ENCODE peak calls at places on chromosomes 7 and 10, in six cellular contexts. One of them, this sample, is unnamed.

GRCh38 chr7:25118048-25118753 is 6.9 kb downstream of the CYCS start:
- DNase-seq in MM.1S: no peak
- DNase-seq in PC-3: no peak
- DNase-seq in GM23248: no peak
- DNase-seq in SK-N-SH: no peak
- DNase-seq in HCT116: no peak
- DNase-seq in this sample: no peak

GRCh38 chr10:128934492-128934891 is 532.5 kb upstream of the MGMT start:
- DNase-seq in MM.1S: peak
- DNase-seq in PC-3: no peak
- DNase-seq in GM23248: no peak
- DNase-seq in SK-N-SH: no peak
- DNase-seq in HCT116: no peak
- DNase-seq in this sample: no peak

GRCh38 chr7:78095549-78095948 is 297.0 kb downstream of the PHTF2 start:
- DNase-seq in MM.1S: no peak
- DNase-seq in PC-3: no peak
- DNase-seq in GM23248: peak
- DNase-seq in SK-N-SH: no peak
- DNase-seq in HCT116: no peak
- DNase-seq in this sample: no peak

GRCh38 chr10:68231106-68231901 is 609 bp downstream of the ATOH7 start:
- DNase-seq in MM.1S: peak
- DNase-seq in PC-3: peak
- DNase-seq in GM23248: peak
- DNase-seq in SK-N-SH: peak
- DNase-seq in HCT116: peak
- DNase-seq in this sample: peak

GRCh38 chr7:95886501-95887090 is 114.2 kb downstream of the DYNC1I1 start:
- DNase-seq in MM.1S: no peak
- DNase-seq in PC-3: peak
- DNase-seq in GM23248: peak
- DNase-seq in SK-N-SH: no peak
- DNase-seq in HCT116: no peak
- DNase-seq in this sample: no peak

GRCh38 chr7:66054063-66054462 is 21.6 kb upstream of the ASL start:
- DNase-seq in MM.1S: no peak
- DNase-seq in PC-3: no peak
- DNase-seq in GM23248: no peak
- DNase-seq in SK-N-SH: no peak
- DNase-seq in HCT116: no peak
- DNase-seq in this sample: no peak

GRCh38 chr10:3763035-3763456 is 22.0 kb downstream of the KLF6 start:
- DNase-seq in MM.1S: no peak
- DNase-seq in PC-3: peak
- DNase-seq in GM23248: peak
- DNase-seq in SK-N-SH: no peak
- DNase-seq in HCT116: peak
- DNase-seq in this sample: no peak

GRCh38 chr7:1704326-1705241 is 34.5 kb downstream of the ELFN1 start:
- DNase-seq in MM.1S: no peak
- DNase-seq in PC-3: no peak
- DNase-seq in GM23248: no peak
- DNase-seq in SK-N-SH: peak
- DNase-seq in HCT116: no peak
- DNase-seq in this sample: no peak

GRCh38 chr10:76091821-76092394 is 660.5 kb downstream of the LRMDA start:
- DNase-seq in MM.1S: no peak
- DNase-seq in PC-3: no peak
- DNase-seq in GM23248: no peak
- DNase-seq in SK-N-SH: no peak
- DNase-seq in HCT116: no peak
- DNase-seq in this sample: no peak

GRCh38 chr7:26440253-26440992 is 148.8 kb downstream of the SNX10 start:
- DNase-seq in MM.1S: no peak
- DNase-seq in PC-3: no peak
- DNase-seq in GM23248: no peak
- DNase-seq in SK-N-SH: no peak
- DNase-seq in HCT116: no peak
- DNase-seq in this sample: no peak

GRCh38 chr7:146956323-146956722 is 839.7 kb downstream of the CNTNAP2 start:
- DNase-seq in MM.1S: no peak
- DNase-seq in PC-3: no peak
- DNase-seq in GM23248: no peak
- DNase-seq in SK-N-SH: no peak
- DNase-seq in HCT116: no peak
- DNase-seq in this sample: no peak

GRCh38 chr10:84267503-84268126 is 22.8 kb downstream of the RGR start:
- DNase-seq in MM.1S: no peak
- DNase-seq in PC-3: peak
- DNase-seq in GM23248: peak
- DNase-seq in SK-N-SH: no peak
- DNase-seq in HCT116: peak
- DNase-seq in this sample: peak

GRCh38 chr10:97333351-97333600 is 1.3 kb downstream of the FRAT2 start:
- DNase-seq in MM.1S: no peak
- DNase-seq in PC-3: no peak
- DNase-seq in GM23248: peak
- DNase-seq in SK-N-SH: peak
- DNase-seq in HCT116: no peak
- DNase-seq in this sample: peak

GRCh38 chr7:80859272-80859970 is 59.4 kb downstream of the SEMA3C start:
- DNase-seq in MM.1S: no peak
- DNase-seq in PC-3: no peak
- DNase-seq in GM23248: peak
- DNase-seq in SK-N-SH: no peak
- DNase-seq in HCT116: no peak
- DNase-seq in this sample: peak

GRCh38 chr7:75719626-75720025 is 19.1 kb downstream of the HIP1 start:
- DNase-seq in MM.1S: no peak
- DNase-seq in PC-3: no peak
- DNase-seq in GM23248: no peak
- DNase-seq in SK-N-SH: no peak
- DNase-seq in HCT116: no peak
- DNase-seq in this sample: no peak

GRCh38 chr7:75716992-75717626 is 21.6 kb downstream of the HIP1 start:
- DNase-seq in MM.1S: no peak
- DNase-seq in PC-3: peak
- DNase-seq in GM23248: peak
- DNase-seq in SK-N-SH: no peak
- DNase-seq in HCT116: peak
- DNase-seq in this sample: no peak

GRCh38 chr7:75712517-75713361 is 26.0 kb downstream of the HIP1 start:
- DNase-seq in MM.1S: no peak
- DNase-seq in PC-3: no peak
- DNase-seq in GM23248: no peak
- DNase-seq in SK-N-SH: no peak
- DNase-seq in HCT116: no peak
- DNase-seq in this sample: no peak

GRCh38 chr7:75718390-75719031 is 20.2 kb downstream of the HIP1 start:
- DNase-seq in MM.1S: no peak
- DNase-seq in PC-3: no peak
- DNase-seq in GM23248: no peak
- DNase-seq in SK-N-SH: no peak
- DNase-seq in HCT116: no peak
- DNase-seq in this sample: no peak

GRCh38 chr7:75715864-75716263 is 22.9 kb downstream of the HIP1 start:
- DNase-seq in MM.1S: no peak
- DNase-seq in PC-3: no peak
- DNase-seq in GM23248: peak
- DNase-seq in SK-N-SH: no peak
- DNase-seq in HCT116: no peak
- DNase-seq in this sample: no peak
- TF ChIP-seq EZH2phosphoT487 in MM.1S: no peak
- TF ChIP-seq EZH2phosphoT487 in PC-3: no peak
- TF ChIP-seq EZH2phosphoT487 in GM23248: no peak
- TF ChIP-seq EZH2phosphoT487 in SK-N-SH: no peak
- TF ChIP-seq EZH2phosphoT487 in HCT116: no peak
- TF ChIP-seq EZH2phosphoT487 in this sample: no peak

DNA sequence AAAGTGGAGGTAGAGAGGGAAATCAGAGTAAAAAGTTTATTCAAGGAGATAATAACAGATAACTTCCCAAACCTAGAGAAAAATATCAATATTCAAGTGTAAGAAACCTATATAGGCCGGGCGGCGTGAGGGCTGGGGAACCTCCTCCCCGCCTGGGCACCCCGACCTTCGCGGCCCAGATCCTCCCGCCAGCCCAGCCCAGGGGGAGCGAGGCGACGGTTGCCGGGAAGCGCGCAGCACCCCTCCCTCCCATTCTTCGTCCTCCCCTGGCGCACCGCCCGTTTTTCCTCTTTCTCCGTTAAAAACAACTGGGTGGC is 32.4 kb upstream of the SFTPD start:
- DNase-seq in MM.1S: no peak
- DNase-seq in PC-3: no peak
- DNase-seq in GM23248: no peak
- DNase-seq in SK-N-SH: no peak
- DNase-seq in HCT116: no peak
- DNase-seq in this sample: no peak
- H3K9ac ChIP-seq in MM.1S: peak
- H3K9ac ChIP-seq in PC-3: peak
- H3K9ac ChIP-seq in GM23248: peak
- H3K9ac ChIP-seq in SK-N-SH: peak
- H3K9ac ChIP-seq in HCT116: peak
- H3K9ac ChIP-seq in this sample: no peak

GRCh38 chr7:27899601-27900000 is 159.6 kb downstream of the TAX1BP1 start:
- DNase-seq in MM.1S: no peak
- DNase-seq in PC-3: no peak
- DNase-seq in GM23248: peak
- DNase-seq in SK-N-SH: no peak
- DNase-seq in HCT116: no peak
- DNase-seq in this sample: no peak

GRCh38 chr7:27901028-27901760 is 161.2 kb downstream of the TAX1BP1 start:
- DNase-seq in MM.1S: peak
- DNase-seq in PC-3: peak
- DNase-seq in GM23248: peak
- DNase-seq in SK-N-SH: no peak
- DNase-seq in HCT116: no peak
- DNase-seq in this sample: no peak

GRCh38 chr7:27898735-27899134 is 158.8 kb downstream of the TAX1BP1 start:
- DNase-seq in MM.1S: no peak
- DNase-seq in PC-3: no peak
- DNase-seq in GM23248: no peak
- DNase-seq in SK-N-SH: no peak
- DNase-seq in HCT116: no peak
- DNase-seq in this sample: no peak

GRCh38 chr7:27897441-27897847 is 157.5 kb downstream of the TAX1BP1 start:
- DNase-seq in MM.1S: no peak
- DNase-seq in PC-3: no peak
- DNase-seq in GM23248: no peak
- DNase-seq in SK-N-SH: no peak
- DNase-seq in HCT116: no peak
- DNase-seq in this sample: no peak

GRCh38 chr7:27900006-27900405 is 160.0 kb downstream of the TAX1BP1 start:
- DNase-seq in MM.1S: no peak
- DNase-seq in PC-3: no peak
- DNase-seq in GM23248: peak
- DNase-seq in SK-N-SH: no peak
- DNase-seq in HCT116: no peak
- DNase-seq in this sample: no peak
- TF ChIP-seq EZH2phosphoT487 in MM.1S: no peak
- TF ChIP-seq EZH2phosphoT487 in PC-3: no peak
- TF ChIP-seq EZH2phosphoT487 in GM23248: no peak
- TF ChIP-seq EZH2phosphoT487 in SK-N-SH: no peak
- TF ChIP-seq EZH2phosphoT487 in HCT116: no peak
- TF ChIP-seq EZH2phosphoT487 in this sample: no peak

GRCh38 chr10:42952931-42953683 is 123.8 kb upstream of the RET start:
- DNase-seq in MM.1S: no peak
- DNase-seq in PC-3: no peak
- DNase-seq in GM23248: no peak
- DNase-seq in SK-N-SH: no peak
- DNase-seq in HCT116: no peak
- DNase-seq in this sample: no peak

GRCh38 chr10:42951486-42952251 is 125.2 kb upstream of the RET start:
- DNase-seq in MM.1S: no peak
- DNase-seq in PC-3: peak
- DNase-seq in GM23248: peak
- DNase-seq in SK-N-SH: no peak
- DNase-seq in HCT116: no peak
- DNase-seq in this sample: peak

GRCh38 chr10:42949287-42949686 is 127.6 kb upstream of the RET start:
- DNase-seq in MM.1S: no peak
- DNase-seq in PC-3: no peak
- DNase-seq in GM23248: no peak
- DNase-seq in SK-N-SH: no peak
- DNase-seq in HCT116: no peak
- DNase-seq in this sample: no peak

GRCh38 chr10:42952358-42952757 is 124.5 kb upstream of the RET start:
- DNase-seq in MM.1S: no peak
- DNase-seq in PC-3: peak
- DNase-seq in GM23248: peak
- DNase-seq in SK-N-SH: no peak
- DNase-seq in HCT116: peak
- DNase-seq in this sample: peak

DNA sequence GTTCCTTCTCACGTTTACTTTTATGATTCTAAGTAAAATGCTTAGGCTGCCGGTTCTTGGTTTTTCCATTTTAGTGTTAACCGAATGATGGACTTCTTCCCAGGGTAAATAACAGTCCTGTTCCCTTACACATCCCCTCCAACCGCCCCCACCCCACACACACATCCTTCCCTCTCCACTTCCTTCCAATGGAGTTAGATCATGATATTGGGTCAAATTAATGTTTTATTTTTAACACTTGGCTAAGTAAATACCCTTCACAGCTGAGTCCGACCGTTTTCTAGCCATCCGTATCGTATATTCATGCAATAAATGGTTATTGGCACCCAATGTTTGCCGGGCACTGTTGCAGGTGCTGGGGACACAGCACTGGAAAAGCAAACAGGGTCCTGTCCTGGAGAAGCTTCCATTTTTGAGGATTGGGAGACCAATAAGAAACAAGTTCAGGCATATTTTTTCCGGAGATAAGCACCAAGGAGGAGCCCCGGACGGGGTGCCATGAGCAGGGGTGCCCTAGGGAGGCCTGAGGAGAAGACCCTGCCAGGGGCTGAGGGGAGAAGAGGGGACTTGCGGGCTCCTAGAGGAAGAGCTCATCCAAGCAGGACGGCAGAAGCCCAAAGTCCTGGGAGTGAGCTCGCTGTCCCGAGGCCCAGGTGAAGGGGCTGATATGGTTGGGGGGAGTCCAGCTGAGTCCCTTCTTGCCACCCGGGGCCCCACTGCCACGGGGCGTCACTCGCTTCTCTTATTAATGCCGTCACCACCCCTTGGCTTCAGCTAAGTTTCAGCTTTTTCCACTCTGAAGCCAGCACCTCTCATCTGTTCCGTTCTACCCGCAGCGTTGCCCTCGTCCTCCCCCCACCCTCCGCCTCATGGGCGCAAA is 126.0 kb upstream of the RET start:
- DNase-seq in MM.1S: no peak
- DNase-seq in PC-3: no peak
- DNase-seq in GM23248: no peak
- DNase-seq in SK-N-SH: no peak
- DNase-seq in HCT116: no peak
- DNase-seq in this sample: no peak
- H3K9ac ChIP-seq in MM.1S: no peak
- H3K9ac ChIP-seq in PC-3: no peak
- H3K9ac ChIP-seq in GM23248: no peak
- H3K9ac ChIP-seq in SK-N-SH: no peak
- H3K9ac ChIP-seq in HCT116: no peak
- H3K9ac ChIP-seq in this sample: no peak

This sample was measured in neural progenitor cell.